ENCODE peak calls at places on chromosomes 2 and 18, in seven cellular contexts. E, C, O, D, W, H and I are unnamed samples.

GRCh38 chr2:200056105-200056504 is 100.7 kb downstream of the MAIP1 start:
- DNase-seq in W (no peak), C (no peak), D (no peak), E (no peak), H (no peak), O (no peak), I (no peak)

GRCh38 chr2:229571243-229571642 is 143.1 kb downstream of the DNER start:
- DNase-seq in E (no peak), H (no peak), W (no peak), O (no peak), C (no peak), D (no peak), I (no peak)

GRCh38 chr2:236861196-236861875 is 224.4 kb upstream of the COPS8 start:
- DNase-seq in W (no peak), E (no peak), H (no peak), D (no peak), C (no peak), O (no peak), I (no peak)

GRCh38 chr2:204967199-204967995 is 422.1 kb downstream of the PARD3B start:
- DNase-seq in C (peak; percentile 8), E (no peak), H (peak; percentile 22), O (no peak), W (peak; percentile 19), D (no peak), I (no peak)

GRCh38 chr2:55063713-55064323 is 13.6 kb upstream of the RTN4 start:
- DNase-seq in O (no peak), H (no peak), D (no peak), W (no peak), E (no peak), C (no peak), I (no peak)

GRCh38 chr2:133658020-133658903 is 90.0 kb upstream of the NCKAP5 start:
- DNase-seq in H (no peak), W (no peak), D (no peak), O (no peak), E (no peak), C (no peak), I (no peak)

GRCh38 chr2:60957643-60958042 is 59.9 kb upstream of the PEX13 start:
- DNase-seq in C (no peak), E (no peak), D (no peak), H (no peak), O (no peak), W (peak; percentile 36), I (no peak)

GRCh38 chr18:38698108-38698507 is 1132.5 kb upstream of the CELF4 start:
- DNase-seq in E (no peak), W (no peak), O (no peak), H (no peak), D (no peak), C (no peak), I (no peak)

GRCh38 chr2:240997141-240997855 is 1.1 kb upstream of the SNED1 start:
- DNase-seq in E (peak; percentile 61), O (peak; percentile 71), H (no peak), C (no peak), D (no peak), W (no peak), I (no peak)

GRCh38 chr2:230441188-230441897 is 25.3 kb downstream of the SP100 start:
- DNase-seq in H (peak; percentile 36), E (no peak), W (no peak), D (peak; percentile 87), C (no peak), O (peak; percentile 89), I (no peak)

GRCh38 chr18:31065036-31065773 is 22.7 kb upstream of the DSC3 start:
- DNase-seq in C (no peak), W (no peak), H (no peak), E (no peak), O (no peak), D (no peak), I (no peak)

GRCh38 chr2:74966893-74967292 is 8.4 kb downstream of the POLE4 start:
- DNase-seq in W (no peak), E (no peak), C (no peak), H (no peak), O (no peak), D (no peak), I (no peak)

GRCh38 chr2:37500031-37500430 is 155.6 kb downstream of the QPCT start:
- DNase-seq in H (no peak), W (no peak), E (no peak), D (no peak), C (no peak), O (no peak), I (no peak)